ENCODE peak calls at places on chromosomes 16 and 17, in eight cellular contexts. T is tibial nerve, A is ascending aorta, J is H1, V is colonic mucosa, I is tibial artery, X is hepatocyte, L is left ventricle myocardium inferior. N is an unnamed sample.

GRCh38 chr17:7079581-7080444 is at the start of gene CLEC10A:
- DNase-seq in J (no peak), A (peak; percentile 61), T (no peak), V (no peak), I (peak; percentile 57), X (no peak), L (no peak), N (no peak)

GRCh38 chr17:29444589-29444988 is 54.4 kb downstream of the TAOK1 start:
- DNase-seq in A (no peak), V (no peak), J (no peak), T (no peak), X (no peak), I (no peak), L (no peak), N (no peak)

GRCh38 chr17:58703137-58703846 is 10.9 kb downstream of the RAD51C start:
- DNase-seq in T (no peak), I (no peak), V (no peak), L (no peak), A (no peak), J (no peak), X (no peak), N (no peak)

GRCh38 chr16:14202697-14203096 is 131.6 kb downstream of the MRTFB start:
- DNase-seq in V (no peak), L (no peak), X (peak; percentile 31), J (no peak), I (no peak), A (no peak), T (no peak), N (no peak)

GRCh38 chr16:53541326-53541725 is 38.3 kb upstream of the AKTIP start:
- DNase-seq in J (no peak), I (no peak), L (no peak), X (no peak), T (no peak), V (no peak), A (no peak), N (no peak)

GRCh38 chr17:64687959-64688358 is 25.9 kb upstream of the SMURF2 start:
- DNase-seq in J (no peak), V (no peak), I (no peak), X (no peak), A (no peak), L (no peak), T (no peak), N (no peak)

GRCh38 chr16:26598061-26598460 is 468.7 kb upstream of the C16orf82 start:
- DNase-seq in J (no peak), L (no peak), A (no peak), I (no peak), V (no peak), T (no peak), X (peak; percentile 10), N (no peak)

GRCh38 chr16:19840524-19841110 is 44.0 kb downstream of the GPRC5B start:
- DNase-seq in V (no peak), X (no peak), L (peak; percentile 51), I (no peak), T (no peak), A (no peak), J (no peak), N (no peak)

GRCh38 chr17:70901870-70902269 is 732.5 kb downstream of the KCNJ2 start:
- DNase-seq in X (no peak), A (no peak), V (no peak), L (no peak), T (no peak), I (no peak), J (no peak), N (no peak)

GRCh38 chr17:83053021-83053778 is 26.2 kb upstream of the METRNL start:
- DNase-seq in J (peak; percentile 46), L (peak; percentile 15), V (peak; percentile 31), X (no peak), I (no peak), A (peak; percentile 65), T (no peak), N (peak; percentile 37)

GRCh38 chr17:2337811-2338657 is 733 bp downstream of the SGSM2 start:
- DNase-seq in X (peak; percentile 84), J (peak; percentile 80), I (peak; percentile 61), V (peak; percentile 69), A (peak; percentile 83), L (peak; percentile 67), T (no peak), N (peak; percentile 92)

GRCh38 chr17:43917348-43918025 is 10.2 kb upstream of the MPP2 start:
- DNase-seq in J (peak; percentile 84), L (peak; percentile 43), X (peak; percentile 45), I (no peak), A (peak; percentile 60), V (peak; percentile 56), T (peak; percentile 36), N (no peak)

GRCh38 chr17:63537001-63537400 is 13.3 kb upstream of the DCAF7 start:
- DNase-seq in J (no peak), V (no peak), I (no peak), L (no peak), T (no peak), X (no peak), A (no peak), N (no peak)

GRCh38 chr16:9119795-9120194 is 28.4 kb downstream of the HAPSTR1 start:
- DNase-seq in J (no peak), L (no peak), V (no peak), A (peak; percentile 54), X (no peak), I (no peak), T (peak; percentile 47), N (no peak)

GRCh38 chr16:54432481-54433229 is 146.1 kb upstream of the IRX3 start:
- DNase-seq in X (no peak), A (no peak), T (no peak), I (no peak), J (no peak), V (no peak), L (no peak), N (no peak)

GRCh38 chr16:85148959-85149358 is 36.7 kb upstream of the CIBAR2 start:
- DNase-seq in L (no peak), A (no peak), V (no peak), T (no peak), X (no peak), I (no peak), J (no peak), N (peak; percentile 0)

GRCh38 chr16:85475233-85475632 is 137.9 kb upstream of the GSE1 start:
- DNase-seq in T (no peak), X (no peak), A (no peak), L (no peak), J (no peak), V (no peak), I (no peak), N (no peak)

GRCh38 chr17:59751955-59752413 is 44.5 kb downstream of the VMP1 start:
- DNase-seq in T (no peak), A (no peak), J (no peak), V (no peak), X (no peak), L (no peak), I (no peak), N (no peak)

GRCh38 chr17:20787281-20787680 is 207.8 kb downstream of the CDRT15L2 start:
- DNase-seq in T (no peak), X (no peak), L (no peak), I (no peak), J (no peak), A (no peak), V (no peak), N (no peak)

GRCh38 chr17:27817731-27818130 is 17.4 kb upstream of the NOS2 start:
- DNase-seq in L (no peak), V (no peak), A (no peak), T (no peak), I (no peak), X (no peak), J (no peak), N (no peak)

GRCh38 chr17:66076546-66077190 is 115.3 kb downstream of the CEP112 start:
- DNase-seq in A (no peak), X (no peak), L (no peak), T (no peak), I (no peak), V (no peak), J (no peak), N (no peak)

GRCh38 chr16:88770459-88771293 is 14.3 kb downstream of the PIEZO1 start:
- DNase-seq in L (peak; percentile 61), V (peak; percentile 76), I (no peak), J (no peak), T (no peak), X (peak; percentile 91), A (no peak), N (no peak)
- H3K4me1 ChIP-seq in L (peaks cover 83% of the 10 kb centered on the region), V (peaks cover 38% of the 10 kb centered on the region), I (peaks cover 89% of the 10 kb centered on the region), J (peaks cover 37% of the 10 kb centered on the region), T (no peaks in the 10 kb centered on the region), X (peaks cover 63% of the 10 kb centered on the region), A (peaks cover 26% of the 10 kb centered on the region), N (peaks cover 89% of the 10 kb centered on the region)

GRCh38 chr16:67442581-67443255 is 11.8 kb downstream of the HSD11B2 start:
- DNase-seq in X (no peak), V (no peak), J (no peak), T (no peak), I (no peak), A (no peak), L (no peak), N (no peak)

GRCh38 chr16:67441289-67441753 is 10.4 kb downstream of the HSD11B2 start:
- DNase-seq in X (no peak), L (peak; percentile 58), T (no peak), J (no peak), V (peak; percentile 96), A (no peak), I (no peak), N (peak; percentile 87)

GRCh38 chr16:67443299-67443698 is 12.4 kb downstream of the HSD11B2 start:
- DNase-seq in V (no peak), T (peak; percentile 80), X (no peak), J (no peak), L (peak; percentile 64), A (peak; percentile 75), I (peak; percentile 80), N (no peak)

GRCh38 chr16:67444259-67445125 is 13.6 kb downstream of the HSD11B2 start:
- DNase-seq in J (no peak), X (no peak), V (no peak), I (no peak), A (no peak), L (no peak), T (no peak), N (no peak)

GRCh38 chr16:67441907-67442306 is 11.0 kb downstream of the HSD11B2 start:
- DNase-seq in L (peak; percentile 41), A (no peak), X (no peak), J (no peak), I (no peak), T (no peak), V (no peak), N (no peak)
- H3K27ac ChIP-seq in L (peak overlapping the region; percentile 76), A (no peak overlapping the region), X (no peak overlapping the region), J (no peak overlapping the region), I (no peak overlapping the region), T (no peak overlapping the region), V (peak overlapping the region; percentile 81), N (no peak overlapping the region)

DNA sequence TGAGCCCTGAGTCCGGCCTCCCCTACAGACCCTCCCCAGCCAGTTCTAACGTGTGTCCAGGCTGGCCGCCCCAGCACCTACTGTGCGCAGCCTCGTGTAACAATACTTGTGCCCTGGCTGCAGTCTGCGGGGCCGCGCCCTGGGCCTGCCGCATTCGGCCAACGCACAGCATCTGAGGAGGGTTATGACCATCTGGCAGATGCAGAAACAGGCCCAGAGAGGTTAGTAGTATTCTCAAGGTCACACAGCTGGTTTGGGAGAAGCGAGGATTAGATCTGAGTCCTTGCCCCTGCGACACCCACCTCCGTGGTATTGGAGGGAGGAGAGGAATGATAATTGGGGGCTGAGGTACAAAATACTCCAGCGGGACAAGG is 997 bp downstream of the RIPOR1 start:
- DNase-seq in X (no peak), J (no peak), I (no peak), L (no peak), A (no peak), V (no peak), T (no peak), N (peak; percentile 83)
- H3K27me3 ChIP-seq in X (no peaks in the 10 kb centered on the region), J (peaks cover 86% of the 10 kb centered on the region), I (no peaks in the 10 kb centered on the region), L (no peaks in the 10 kb centered on the region), A (no peaks in the 10 kb centered on the region), V (peaks cover 5% of the 10 kb centered on the region), T (no peaks in the 10 kb centered on the region), N (no peaks in the 10 kb centered on the region)

GRCh38 chr16:67822511-67822910 is 15.8 kb downstream of the TSNAXIP1 start:
- DNase-seq in X (no peak), I (no peak), A (no peak), J (no peak), L (no peak), V (no peak), T (no peak), N (no peak)
- H3K4me1 ChIP-seq in X (no peaks in the 10 kb centered on the region), I (no peaks in the 10 kb centered on the region), A (no peaks in the 10 kb centered on the region), J (peaks cover 2% of the 10 kb centered on the region), L (no peaks in the 10 kb centered on the region), V (no peaks in the 10 kb centered on the region), T (no peaks in the 10 kb centered on the region), N (no peaks in the 10 kb centered on the region)

N was measured in left lung.